ENCODE peak calls at places on chromosomes 7 and 10, in seven cellular contexts. A, G, X, D, J, U and L are unnamed samples.

GRCh38 chr7:74083928-74084721 is 521 bp downstream of the LIMK1 start:
- DNase-seq in U (peak; percentile 74), A (no peak), D (no peak), J (no peak), G (peak; percentile 51), X (no peak), L (peak; percentile 91)

GRCh38 chr10:50326757-50327701 is 75.7 kb upstream of the ASAH2 start:
- DNase-seq in D (no peak), G (peak; percentile 32), U (peak; percentile 96), A (no peak), X (no peak), J (no peak), L (no peak)

GRCh38 chr7:149196151-149196704 is 882 bp downstream of the ZNF282 start:
- DNase-seq in X (no peak), G (no peak), A (no peak), J (no peak), D (no peak), U (peak; percentile 53), L (no peak)

GRCh38 chr10:62327897-62328296 is 46.3 kb upstream of the ZNF365 start:
- DNase-seq in A (no peak), X (no peak), J (no peak), G (no peak), D (no peak), U (no peak), L (no peak)

GRCh38 chr7:117995850-117996650 is 122.8 kb upstream of the CTTNBP2 start:
- DNase-seq in U (no peak), D (no peak), G (no peak), A (no peak), X (no peak), J (no peak), L (no peak)

GRCh38 chr10:52297727-52298126 is 16.4 kb upstream of the DKK1 start:
- DNase-seq in U (no peak), A (no peak), J (no peak), D (no peak), X (no peak), G (no peak), L (no peak)

GRCh38 chr10:115026041-115026779 is 67.0 kb upstream of the ATRNL1 start:
- DNase-seq in J (no peak), U (no peak), G (no peak), A (no peak), X (no peak), D (no peak), L (no peak)

GRCh38 chr10:118666350-118666749 is 70.9 kb upstream of the PRLHR start:
- DNase-seq in G (no peak), A (no peak), X (no peak), D (no peak), U (no peak), J (no peak), L (no peak)

GRCh38 chr10:42988069-42988468 is 88.8 kb upstream of the RET start:
- DNase-seq in A (no peak), X (no peak), D (no peak), G (no peak), U (no peak), J (no peak), L (no peak)

GRCh38 chr7:50921114-50921513 is 138.4 kb upstream of the GRB10 start:
- DNase-seq in D (no peak), X (no peak), U (no peak), A (no peak), J (no peak), G (no peak), L (no peak)

GRCh38 chr10:85601526-85601925 is 765.1 kb downstream of the GRID1 start:
- DNase-seq in U (no peak), X (no peak), D (no peak), J (no peak), G (no peak), A (no peak), L (no peak)

DNA sequence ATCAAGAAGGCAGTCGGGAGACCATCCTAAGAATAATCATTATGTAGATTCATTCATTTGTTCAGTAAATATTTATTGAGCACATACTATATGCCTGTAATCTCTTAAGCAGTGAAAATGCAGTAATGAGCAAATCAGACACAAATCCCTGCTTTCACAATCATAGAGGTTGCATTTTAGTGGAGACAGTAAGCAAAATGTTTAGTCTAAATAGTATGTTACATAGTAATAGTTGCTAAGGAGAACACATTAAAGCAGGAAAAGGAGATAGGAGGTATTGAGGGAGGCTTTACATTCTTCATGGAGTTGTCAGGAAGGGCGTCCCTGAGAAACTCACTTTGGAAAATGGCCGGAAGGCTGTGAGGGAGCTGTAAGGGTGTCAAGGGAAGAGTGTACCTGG is 79.9 kb downstream of the CDK14 start:
- DNase-seq in A (no peak), X (no peak), G (no peak), U (no peak), J (no peak), D (no peak), L (no peak)
- TF ChIP-seq POLR2A in A (no peak), X (no peak), G (no peak), U (no peak), J (no peak), D (no peak), L (no peak)

DNA sequence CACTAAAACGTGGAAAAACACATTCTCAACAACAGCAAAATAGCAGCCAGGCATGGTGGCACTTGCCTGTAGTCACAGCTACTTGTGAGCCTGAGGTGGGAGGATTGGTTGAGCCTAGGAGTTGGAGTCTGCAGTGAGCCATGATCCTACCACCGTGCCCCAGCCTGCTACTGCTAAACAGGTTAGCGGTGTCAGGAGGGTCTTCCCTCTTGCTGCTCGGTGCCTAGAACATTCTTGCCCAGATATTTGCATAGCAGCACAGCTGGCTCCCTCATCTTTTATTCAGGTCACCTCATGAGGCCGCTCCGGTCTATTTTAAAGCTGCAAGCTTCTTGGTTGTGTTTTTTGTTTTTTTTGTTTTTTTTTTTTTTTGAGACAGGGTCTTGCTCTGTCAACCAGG is 2.9 kb upstream of the RABGEF1 start:
- DNase-seq in D (no peak), A (no peak), J (no peak), X (no peak), G (no peak), U (no peak), L (no peak)
- TF ChIP-seq POLR2A in D (no peak), A (no peak), J (no peak), X (no peak), G (no peak), U (no peak), L (no peak)

GRCh38 chr10:88582411-88582805 is 710 bp downstream of the RNLS start:
- DNase-seq in G (no peak), U (no peak), J (no peak), A (no peak), X (no peak), D (no peak), L (no peak)

GRCh38 chr10:88583584-88583957 is 453 bp upstream of the RNLS start:
- DNase-seq in D (no peak), J (no peak), G (no peak), X (no peak), A (no peak), U (no peak), L (no peak)

GRCh38 chr10:88586462-88586861 is at the start of gene LIPJ:
- DNase-seq in J (no peak), U (no peak), X (no peak), A (no peak), G (no peak), D (no peak), L (no peak)

DNA sequence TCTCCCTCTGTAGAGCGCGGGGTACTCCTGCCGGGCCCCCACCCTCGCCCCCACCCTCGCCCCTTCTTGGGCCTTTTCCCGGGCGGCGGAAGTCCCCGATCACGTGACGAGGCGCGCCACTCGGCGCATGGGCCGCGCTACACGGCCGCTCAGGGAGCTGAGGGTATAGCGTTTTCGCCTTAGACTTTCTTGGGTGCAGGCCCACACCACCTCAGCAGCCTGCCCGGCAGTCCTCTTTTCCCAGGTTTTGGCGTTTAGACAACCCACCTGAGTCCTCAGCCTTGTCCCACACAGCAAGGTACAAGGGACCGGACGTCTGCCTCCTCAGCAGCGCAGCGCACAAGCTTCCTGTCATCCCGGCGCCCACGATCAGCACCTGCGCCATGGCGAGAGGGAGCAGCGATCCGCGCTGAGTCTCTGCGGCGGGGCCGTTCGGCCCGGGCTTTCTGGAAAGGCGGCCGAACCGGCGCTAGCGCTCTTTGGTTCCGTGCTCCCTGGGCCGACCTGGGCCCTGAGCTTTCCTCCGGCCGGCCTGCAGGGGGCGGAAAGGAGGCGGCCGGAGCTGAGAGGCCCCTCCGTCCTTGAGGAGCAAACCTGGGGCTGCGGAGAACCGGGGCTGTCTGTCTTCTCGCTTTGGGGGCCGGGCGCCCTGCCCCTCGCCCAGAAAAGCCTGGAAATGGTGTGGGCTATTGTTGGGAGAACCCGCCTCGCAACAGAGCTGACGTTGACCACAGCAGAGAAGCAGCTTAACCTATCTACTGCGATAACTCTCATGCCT is at the start of gene RNLS:
- DNase-seq in U (peak; percentile 13), X (no peak), J (peak; percentile 78), D (no peak), G (peak; percentile 79), A (peak; percentile 42), L (peak; percentile 50)
- TF ChIP-seq POLR2A in U (no peak), X (no peak), J (no peak), D (no peak), G (peak; percentile 52), A (no peak), L (peak; percentile 76)

DNA sequence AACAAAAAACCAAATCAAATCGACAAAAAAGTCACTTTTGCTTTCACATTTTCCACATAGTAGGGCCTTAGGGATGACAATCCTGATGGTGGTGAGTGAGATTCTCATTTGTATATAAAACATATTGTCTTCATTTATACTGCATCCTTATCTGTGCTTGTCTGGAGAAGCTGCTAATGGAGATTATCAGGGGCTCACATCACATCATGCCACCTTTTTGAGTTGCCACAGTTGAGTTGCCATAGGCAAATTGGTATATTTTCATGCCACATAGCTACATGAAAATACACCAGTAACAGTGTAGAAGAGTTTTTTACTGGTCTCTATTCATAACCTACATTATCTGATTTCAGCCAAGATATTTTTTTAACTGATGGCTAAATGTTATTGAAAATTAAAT is 85.3 kb downstream of the CNTNAP2 start:
- DNase-seq in X (no peak), A (no peak), G (no peak), J (no peak), D (no peak), U (no peak), L (no peak)
- TF ChIP-seq POLR2A in X (no peak), A (no peak), G (no peak), J (no peak), D (no peak), U (no peak), L (no peak)

DNA sequence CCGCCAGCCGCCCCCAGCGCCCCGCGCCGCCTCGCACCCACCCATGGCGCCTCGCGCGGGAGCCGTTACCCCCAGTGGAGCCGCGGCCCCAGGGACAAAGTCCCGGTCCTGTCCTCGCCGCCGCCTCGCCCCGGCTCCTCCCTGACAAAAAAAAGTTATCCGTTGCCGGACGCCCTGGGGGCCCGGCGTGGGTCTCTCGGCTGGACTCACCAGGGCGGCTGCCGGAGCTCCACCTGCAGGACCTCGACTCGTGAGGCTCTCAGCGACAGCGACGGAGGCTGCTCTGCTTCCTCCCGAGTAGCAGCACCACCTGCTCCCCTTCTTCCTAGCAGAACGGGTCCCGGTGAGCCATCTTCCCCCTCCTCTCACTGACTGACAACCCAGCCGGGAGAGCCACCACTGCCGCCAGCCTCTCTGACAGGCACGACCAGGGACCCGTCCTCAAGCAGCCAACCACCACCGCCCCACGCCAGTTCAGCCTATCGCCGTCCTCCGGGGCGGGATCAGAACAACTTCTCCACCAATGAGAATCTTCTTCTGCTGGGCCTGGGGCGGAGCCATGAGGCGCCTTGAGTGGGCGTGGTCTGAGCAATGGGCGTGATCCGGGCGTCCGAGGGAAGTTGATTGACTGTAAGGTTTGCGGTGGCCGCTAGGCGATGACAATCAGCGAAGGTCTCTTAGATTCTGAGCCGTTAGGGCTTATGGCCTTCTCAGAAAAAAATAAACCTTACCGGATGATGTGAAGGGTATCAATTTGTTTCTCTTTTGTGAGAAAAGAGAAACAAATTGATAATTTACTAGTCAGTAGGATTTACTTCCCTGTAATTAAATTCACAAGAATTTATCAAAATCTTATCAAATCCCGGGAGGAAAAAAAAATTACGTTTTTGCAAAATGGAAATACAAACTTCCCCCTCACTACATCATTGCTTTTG is at the start of gene HYCC1:
- DNase-seq in A (peak; percentile 99), D (peak; percentile 98), G (peak; percentile 99), X (peak; percentile 96), J (peak; percentile 99), U (peak; percentile 98), L (peak; percentile 98)
- TF ChIP-seq POLR2A in A (peak; percentile 90), D (peak; percentile 89), G (peak; percentile 53), X (peak; percentile 96), J (peak; percentile 100), U (peak; percentile 94), L (peak; percentile 100)